ENCODE peak calls at places on chromosomes 12 and 14, in nine cellular contexts. A, Y, D, Q, T, V, N, I and S are unnamed samples.

GRCh38 chr12:65999564-66000280 is 130.8 kb downstream of the LLPH start:
- DNase-seq in A (no peak), N (no peak), Y (no peak), V (no peak), Q (no peak), D (no peak), I (peak), T (no peak), S (no peak)

GRCh38 chr14:104438166-104438887 is 141.2 kb upstream of the C14orf180 start:
- DNase-seq in Y (no peak), T (no peak), I (no peak), D (peak), Q (no peak), A (no peak), N (peak), V (no peak), S (peak)

GRCh38 chr12:46177020-46177419 is 91.8 kb downstream of the SLC38A1 start:
- DNase-seq in N (no peak), Y (no peak), T (no peak), D (no peak), Q (no peak), V (no peak), A (no peak), I (no peak), S (no peak)

GRCh38 chr14:94394594-94395305 is 6.3 kb upstream of the SERPINA1 start:
- DNase-seq in Q (no peak), T (no peak), I (peak), D (peak), A (peak), N (no peak), Y (peak), V (no peak), S (no peak)

GRCh38 chr12:22100952-22101748 is 55.1 kb downstream of the CMAS start:
- DNase-seq in Y (peak), D (no peak), T (no peak), I (peak), V (no peak), A (peak), Q (no peak), N (no peak), S (no peak)

GRCh38 chr14:53793790-53794560 is 162.7 kb downstream of the BMP4 start:
- DNase-seq in N (no peak), Y (no peak), A (no peak), I (peak), V (no peak), D (no peak), T (no peak), Q (no peak), S (no peak)

GRCh38 chr14:105193916-105194782 is 13.0 kb upstream of the NUDT14 start:
- DNase-seq in Y (peak), N (no peak), I (peak), Q (no peak), V (no peak), D (no peak), A (no peak), T (no peak), S (no peak)

GRCh38 chr14:28303248-28303647 is 463.3 kb upstream of the FOXG1 start:
- DNase-seq in N (no peak), D (no peak), A (no peak), T (no peak), V (no peak), Q (no peak), Y (no peak), I (no peak), S (no peak)

GRCh38 chr12:75666126-75666979 is 154.9 kb upstream of the KRR1 start:
- DNase-seq in Y (no peak), V (no peak), Q (peak), T (no peak), N (no peak), A (no peak), I (no peak), D (no peak), S (no peak)

GRCh38 chr12:107660230-107660629 is 25.4 kb upstream of the PWP1 start:
- DNase-seq in I (no peak), A (no peak), D (no peak), V (no peak), Q (no peak), T (no peak), N (no peak), Y (no peak), S (no peak)

GRCh38 chr14:58463147-58463546 is 35.6 kb downstream of the KIAA0586 start:
- DNase-seq in A (no peak), T (no peak), Q (no peak), I (no peak), V (no peak), Y (no peak), D (no peak), N (no peak), S (no peak)

GRCh38 chr12:89506050-89506449 is 18.5 kb downstream of the GALNT4 start:
- DNase-seq in Y (no peak), I (no peak), Q (no peak), V (no peak), D (no peak), T (no peak), A (no peak), N (no peak), S (no peak)

GRCh38 chr14:52829527-52829926 is 38.1 kb upstream of the GNPNAT1 start:
- DNase-seq in N (no peak), Q (no peak), T (no peak), I (no peak), A (no peak), Y (no peak), V (no peak), D (no peak), S (no peak)

GRCh38 chr14:68927956-68928675 is 51.0 kb downstream of the ACTN1 start:
- DNase-seq in T (no peak), V (no peak), N (no peak), I (no peak), Q (no peak), D (peak), A (no peak), Y (no peak), S (no peak)

GRCh38 chr14:88614218-88614907 is 51.5 kb downstream of the ZC3H14 start:
- DNase-seq in D (no peak), T (no peak), V (no peak), N (no peak), Q (no peak), A (peak), I (peak), Y (no peak), S (no peak)

GRCh38 chr12:116400671-116401357 is 123.3 kb upstream of the MED13L start:
- DNase-seq in Y (no peak), T (no peak), Q (no peak), D (no peak), N (no peak), V (no peak), A (no peak), I (no peak), S (no peak)

GRCh38 chr12:122190842-122191668 is 8.1 kb downstream of the LRRC43 start:
- DNase-seq in Y (peak), D (peak), N (peak), I (peak), T (peak), V (peak), A (peak), Q (peak), S (no peak)

GRCh38 chr14:99572173-99572999 is 31.6 kb downstream of the CCDC85C start:
- DNase-seq in Y (no peak), I (no peak), N (no peak), Q (no peak), D (no peak), V (no peak), A (no peak), T (no peak), S (no peak)

GRCh38 chr12:102439391-102440108 is 40.8 kb downstream of the IGF1 start:
- DNase-seq in I (no peak), Y (no peak), N (no peak), Q (no peak), D (no peak), T (no peak), V (no peak), A (no peak), S (no peak)